ENCODE peak calls at places on chromosomes 5 and 9, in ten cellular contexts. One of them, this sample, is unnamed.

GRCh38 chr9:36008774-36009300 is 27.9 kb upstream of the RECK start:
- DNase-seq in HCT116: peak
- DNase-seq in cardiac muscle cell: peak
- DNase-seq in H9: peak
- DNase-seq in cardiac fibroblast: peak
- DNase-seq in MCF 10A: peak
- DNase-seq in PC-9: peak
- DNase-seq in IMR-90: peak
- DNase-seq in GM06990: no peak
- DNase-seq in GM10248: peak
- DNase-seq in this sample: peak

GRCh38 chr5:169592937-169593650 is 9.5 kb downstream of the SPDL1 start:
- DNase-seq in GM06990: no peak
- DNase-seq in PC-9: peak
- DNase-seq in H9: no peak
- DNase-seq in MCF 10A: no peak
- DNase-seq in IMR-90: no peak
- DNase-seq in GM10248: no peak
- DNase-seq in HCT116: no peak
- DNase-seq in cardiac fibroblast: no peak
- DNase-seq in cardiac muscle cell: no peak
- DNase-seq in this sample: no peak

GRCh38 chr9:20307662-20308061 is 314.6 kb downstream of the MLLT3 start:
- DNase-seq in PC-9: no peak
- DNase-seq in cardiac fibroblast: no peak
- DNase-seq in MCF 10A: no peak
- DNase-seq in cardiac muscle cell: peak
- DNase-seq in GM06990: no peak
- DNase-seq in H9: peak
- DNase-seq in GM10248: no peak
- DNase-seq in HCT116: no peak
- DNase-seq in IMR-90: no peak
- DNase-seq in this sample: no peak

GRCh38 chr5:32144637-32145207 is 29.4 kb downstream of the GOLPH3 start:
- DNase-seq in cardiac fibroblast: no peak
- DNase-seq in PC-9: no peak
- DNase-seq in GM06990: no peak
- DNase-seq in HCT116: no peak
- DNase-seq in cardiac muscle cell: no peak
- DNase-seq in IMR-90: no peak
- DNase-seq in GM10248: no peak
- DNase-seq in H9: no peak
- DNase-seq in MCF 10A: no peak
- DNase-seq in this sample: no peak

GRCh38 chr9:130987738-130988399 is 21.1 kb upstream of the LAMC3 start:
- DNase-seq in cardiac fibroblast: no peak
- DNase-seq in IMR-90: no peak
- DNase-seq in PC-9: no peak
- DNase-seq in GM06990: no peak
- DNase-seq in GM10248: no peak
- DNase-seq in HCT116: no peak
- DNase-seq in H9: no peak
- DNase-seq in MCF 10A: no peak
- DNase-seq in cardiac muscle cell: no peak
- DNase-seq in this sample: no peak

GRCh38 chr9:92224177-92224576 is 69.3 kb downstream of the IARS1 start:
- DNase-seq in HCT116: no peak
- DNase-seq in H9: no peak
- DNase-seq in PC-9: no peak
- DNase-seq in GM10248: no peak
- DNase-seq in GM06990: no peak
- DNase-seq in cardiac fibroblast: no peak
- DNase-seq in MCF 10A: no peak
- DNase-seq in cardiac muscle cell: no peak
- DNase-seq in IMR-90: no peak
- DNase-seq in this sample: no peak

GRCh38 chr5:93164690-93165089 is 416.3 kb downstream of the NR2F1-AS1 start:
- DNase-seq in cardiac fibroblast: peak
- DNase-seq in MCF 10A: peak
- DNase-seq in IMR-90: peak
- DNase-seq in GM10248: no peak
- DNase-seq in GM06990: no peak
- DNase-seq in HCT116: peak
- DNase-seq in H9: no peak
- DNase-seq in PC-9: peak
- DNase-seq in cardiac muscle cell: peak
- DNase-seq in this sample: no peak

GRCh38 chr9:112854657-112855056 is 36.0 kb downstream of the SLC46A2 start:
- DNase-seq in MCF 10A: no peak
- DNase-seq in cardiac fibroblast: no peak
- DNase-seq in GM06990: no peak
- DNase-seq in H9: no peak
- DNase-seq in HCT116: no peak
- DNase-seq in PC-9: no peak
- DNase-seq in IMR-90: no peak
- DNase-seq in cardiac muscle cell: no peak
- DNase-seq in GM10248: no peak
- DNase-seq in this sample: no peak

GRCh38 chr5:107805166-107805565 is 134.4 kb upstream of the EFNA5 start:
- DNase-seq in HCT116: no peak
- DNase-seq in PC-9: no peak
- DNase-seq in MCF 10A: no peak
- DNase-seq in GM06990: no peak
- DNase-seq in cardiac fibroblast: no peak
- DNase-seq in H9: no peak
- DNase-seq in IMR-90: no peak
- DNase-seq in GM10248: no peak
- DNase-seq in cardiac muscle cell: peak
- DNase-seq in this sample: no peak

GRCh38 chr5:133994990-133995333 is 9.8 kb downstream of the VDAC1 start:
- DNase-seq in HCT116: no peak
- DNase-seq in cardiac fibroblast: no peak
- DNase-seq in GM10248: no peak
- DNase-seq in IMR-90: no peak
- DNase-seq in cardiac muscle cell: no peak
- DNase-seq in H9: no peak
- DNase-seq in GM06990: no peak
- DNase-seq in PC-9: no peak
- DNase-seq in MCF 10A: no peak
- DNase-seq in this sample: no peak

GRCh38 chr5:119063579-119064379 is 7.1 kb upstream of the DMXL1 start:
- DNase-seq in IMR-90: peak
- DNase-seq in GM10248: peak
- DNase-seq in H9: no peak
- DNase-seq in cardiac fibroblast: peak
- DNase-seq in MCF 10A: peak
- DNase-seq in HCT116: no peak
- DNase-seq in cardiac muscle cell: peak
- DNase-seq in PC-9: no peak
- DNase-seq in GM06990: no peak
- DNase-seq in this sample: peak

GRCh38 chr9:93533863-93534262 is 42.5 kb upstream of the PHF2 start:
- DNase-seq in GM06990: no peak
- DNase-seq in GM10248: no peak
- DNase-seq in H9: peak
- DNase-seq in MCF 10A: no peak
- DNase-seq in cardiac fibroblast: no peak
- DNase-seq in HCT116: no peak
- DNase-seq in IMR-90: no peak
- DNase-seq in cardiac muscle cell: no peak
- DNase-seq in PC-9: no peak
- DNase-seq in this sample: no peak

GRCh38 chr5:156399323-156399722 is 72.4 kb downstream of the SGCD start:
- DNase-seq in GM10248: no peak
- DNase-seq in GM06990: no peak
- DNase-seq in H9: no peak
- DNase-seq in MCF 10A: no peak
- DNase-seq in IMR-90: no peak
- DNase-seq in cardiac fibroblast: no peak
- DNase-seq in PC-9: no peak
- DNase-seq in cardiac muscle cell: no peak
- DNase-seq in HCT116: no peak
- DNase-seq in this sample: no peak

GRCh38 chr9:135291165-135291564 is 188.4 kb upstream of the PPP1R26 start:
- DNase-seq in GM06990: no peak
- DNase-seq in cardiac fibroblast: no peak
- DNase-seq in H9: no peak
- DNase-seq in MCF 10A: no peak
- DNase-seq in cardiac muscle cell: no peak
- DNase-seq in GM10248: no peak
- DNase-seq in HCT116: no peak
- DNase-seq in IMR-90: no peak
- DNase-seq in PC-9: no peak
- DNase-seq in this sample: no peak

GRCh38 chr5:1594336-1595106 is 70.8 kb upstream of the LPCAT1 start:
- DNase-seq in IMR-90: no peak
- DNase-seq in H9: peak
- DNase-seq in PC-9: peak
- DNase-seq in cardiac muscle cell: peak
- DNase-seq in GM06990: peak
- DNase-seq in cardiac fibroblast: peak
- DNase-seq in HCT116: peak
- DNase-seq in GM10248: peak
- DNase-seq in MCF 10A: no peak
- DNase-seq in this sample: peak
- TF ChIP-seq CTCF in IMR-90: no peak
- TF ChIP-seq CTCF in H9: peak
- TF ChIP-seq CTCF in PC-9: no peak
- TF ChIP-seq CTCF in cardiac muscle cell: peak
- TF ChIP-seq CTCF in GM06990: peak
- TF ChIP-seq CTCF in cardiac fibroblast: peak
- TF ChIP-seq CTCF in HCT116: peak
- TF ChIP-seq CTCF in GM10248: peak
- TF ChIP-seq CTCF in MCF 10A: no peak
- TF ChIP-seq CTCF in this sample: peak

GRCh38 chr5:129048509-129048908 is 46.0 kb upstream of the ISOC1 start:
- DNase-seq in IMR-90: no peak
- DNase-seq in cardiac fibroblast: no peak
- DNase-seq in H9: no peak
- DNase-seq in GM06990: no peak
- DNase-seq in GM10248: no peak
- DNase-seq in MCF 10A: no peak
- DNase-seq in PC-9: no peak
- DNase-seq in cardiac muscle cell: no peak
- DNase-seq in HCT116: no peak
- DNase-seq in this sample: no peak

GRCh38 chr5:129051283-129051682 is 43.3 kb upstream of the ISOC1 start:
- DNase-seq in IMR-90: no peak
- DNase-seq in GM10248: no peak
- DNase-seq in cardiac fibroblast: no peak
- DNase-seq in MCF 10A: no peak
- DNase-seq in PC-9: no peak
- DNase-seq in H9: no peak
- DNase-seq in HCT116: no peak
- DNase-seq in cardiac muscle cell: no peak
- DNase-seq in GM06990: no peak
- DNase-seq in this sample: no peak

GRCh38 chr5:129057329-129057728 is 37.2 kb upstream of the ISOC1 start:
- DNase-seq in IMR-90: no peak
- DNase-seq in HCT116: no peak
- DNase-seq in cardiac fibroblast: no peak
- DNase-seq in MCF 10A: no peak
- DNase-seq in GM10248: no peak
- DNase-seq in cardiac muscle cell: no peak
- DNase-seq in PC-9: no peak
- DNase-seq in H9: no peak
- DNase-seq in GM06990: no peak
- DNase-seq in this sample: no peak

GRCh38 chr5:129049116-129049515 is 45.4 kb upstream of the ISOC1 start:
- DNase-seq in IMR-90: no peak
- DNase-seq in PC-9: no peak
- DNase-seq in cardiac muscle cell: no peak
- DNase-seq in HCT116: no peak
- DNase-seq in GM06990: no peak
- DNase-seq in H9: no peak
- DNase-seq in MCF 10A: no peak
- DNase-seq in GM10248: no peak
- DNase-seq in cardiac fibroblast: no peak
- DNase-seq in this sample: no peak

GRCh38 chr5:129053438-129053837 is 41.1 kb upstream of the ISOC1 start:
- DNase-seq in PC-9: no peak
- DNase-seq in GM06990: no peak
- DNase-seq in MCF 10A: no peak
- DNase-seq in IMR-90: no peak
- DNase-seq in HCT116: no peak
- DNase-seq in cardiac fibroblast: no peak
- DNase-seq in GM10248: no peak
- DNase-seq in cardiac muscle cell: no peak
- DNase-seq in H9: no peak
- DNase-seq in this sample: no peak
- TF ChIP-seq CTCF in PC-9: peak
- TF ChIP-seq CTCF in GM06990: no peak
- TF ChIP-seq CTCF in MCF 10A: no peak
- TF ChIP-seq CTCF in IMR-90: no peak
- TF ChIP-seq CTCF in HCT116: no peak
- TF ChIP-seq CTCF in cardiac fibroblast: no peak
- TF ChIP-seq CTCF in GM10248: no peak
- TF ChIP-seq CTCF in cardiac muscle cell: no peak
- TF ChIP-seq CTCF in H9: no peak
- TF ChIP-seq CTCF in this sample: no peak

GRCh38 chr9:89179535-89179919 is 909 bp upstream of the SHC3 start:
- DNase-seq in GM10248: no peak
- DNase-seq in cardiac muscle cell: peak
- DNase-seq in cardiac fibroblast: peak
- DNase-seq in H9: no peak
- DNase-seq in MCF 10A: no peak
- DNase-seq in PC-9: peak
- DNase-seq in GM06990: no peak
- DNase-seq in IMR-90: peak
- DNase-seq in HCT116: no peak
- DNase-seq in this sample: no peak
- TF ChIP-seq CTCF in GM10248: no peak
- TF ChIP-seq CTCF in cardiac muscle cell: no peak
- TF ChIP-seq CTCF in cardiac fibroblast: peak
- TF ChIP-seq CTCF in H9: no peak
- TF ChIP-seq CTCF in MCF 10A: no peak
- TF ChIP-seq CTCF in PC-9: no peak
- TF ChIP-seq CTCF in GM06990: no peak
- TF ChIP-seq CTCF in IMR-90: no peak
- TF ChIP-seq CTCF in HCT116: no peak
- TF ChIP-seq CTCF in this sample: no peak

DNA sequence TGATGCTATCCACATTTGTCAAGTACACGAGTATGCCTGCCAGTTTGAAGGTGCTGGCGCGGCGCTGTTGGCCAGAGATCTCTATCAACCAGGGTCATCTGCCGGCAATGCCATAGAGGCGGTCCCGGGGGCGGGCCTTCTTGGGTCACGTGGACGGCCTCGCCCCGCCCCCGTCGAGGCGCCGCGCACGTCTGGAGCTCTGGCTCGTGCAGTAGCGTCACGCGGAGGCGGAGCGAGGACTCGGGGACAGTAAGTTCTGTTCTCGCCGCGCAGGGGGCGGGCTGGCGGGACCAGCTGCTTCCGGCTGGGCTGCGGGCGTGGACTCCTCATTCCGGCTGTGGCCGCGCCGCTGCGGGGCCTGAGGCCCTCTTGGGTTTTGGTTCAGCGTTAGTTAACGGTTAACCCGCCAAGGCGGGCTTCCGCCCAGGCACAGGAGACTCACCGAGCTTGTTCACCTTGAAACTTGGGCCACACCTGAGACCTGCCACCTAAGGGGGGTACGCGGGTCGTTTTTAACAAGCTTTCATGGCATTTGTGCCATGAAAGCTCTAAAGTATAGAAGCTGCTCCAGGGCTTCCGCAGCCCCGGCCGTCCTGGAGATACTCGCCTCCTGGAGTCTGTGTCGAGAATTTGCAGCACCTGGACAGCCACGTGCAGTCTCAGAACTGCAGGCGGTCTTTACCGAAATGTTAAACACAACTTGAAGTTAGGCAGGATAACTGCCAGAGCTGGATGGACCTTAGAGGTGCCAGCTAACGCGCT is at the start of gene RFESD:
- DNase-seq in H9: peak
- DNase-seq in IMR-90: peak
- DNase-seq in HCT116: peak
- DNase-seq in MCF 10A: peak
- DNase-seq in GM10248: peak
- DNase-seq in PC-9: peak
- DNase-seq in cardiac fibroblast: peak
- DNase-seq in cardiac muscle cell: peak
- DNase-seq in GM06990: peak
- DNase-seq in this sample: peak
- TF ChIP-seq CTCF in H9: peak
- TF ChIP-seq CTCF in IMR-90: peak
- TF ChIP-seq CTCF in HCT116: no peak
- TF ChIP-seq CTCF in MCF 10A: no peak
- TF ChIP-seq CTCF in GM10248: no peak
- TF ChIP-seq CTCF in PC-9: peak
- TF ChIP-seq CTCF in cardiac fibroblast: peak
- TF ChIP-seq CTCF in cardiac muscle cell: no peak
- TF ChIP-seq CTCF in GM06990: no peak
- TF ChIP-seq CTCF in this sample: no peak

This sample was measured in GM13976.